ENCODE peak calls at places on chromosomes 2 and 18, in nine cellular contexts. V is NB4, K is breast epithelium, A is tibial nerve, P is heart left ventricle, Y is adrenal gland, C is HCT116, Q is uterus, E is testis. N is an unnamed sample.
A peak's percentile ranks its signal among the peaks of the same experiment; 100 is the strongest.

GRCh38 chr2:1736997-1737480 is 7.3 kb downstream of the PXDN start:
- DNase-seq in V (no peak), K (no peak), A (no peak), P (no peak), Y (no peak), C (no peak), Q (no peak), E (peak; percentile 4), N (no peak)

GRCh38 chr2:8575011-8575750 is 106.7 kb upstream of the ID2 start:
- DNase-seq in V (peak; percentile 46), K (no peak), A (no peak), P (no peak), Y (no peak), C (no peak), Q (no peak), E (no peak), N (no peak)

GRCh38 chr2:58289029-58289428 is 47.9 kb upstream of the FANCL start:
- DNase-seq in V (peak; percentile 12), K (no peak), A (no peak), P (no peak), Y (no peak), C (no peak), Q (no peak), E (no peak), N (no peak)

GRCh38 chr2:17762457-17762856 is 8.5 kb downstream of the GEN1 start:
- DNase-seq in V (no peak), K (no peak), A (no peak), P (no peak), Y (no peak), C (no peak), Q (no peak), E (no peak), N (no peak)

GRCh38 chr2:173239644-173240043 is 115.0 kb upstream of the CDCA7 start:
- DNase-seq in V (no peak), K (no peak), A (no peak), P (no peak), Y (no peak), C (no peak), Q (no peak), E (no peak), N (no peak)

GRCh38 chr18:40485318-40485717 is 1469.7 kb upstream of the PIK3C3 start:
- DNase-seq in V (no peak), K (no peak), A (no peak), P (no peak), Y (no peak), C (no peak), Q (no peak), E (no peak), N (no peak)

GRCh38 chr2:3617198-3617890 is 22.4 kb downstream of the COLEC11 start:
- DNase-seq in V (no peak), K (peak; percentile 33), A (no peak), P (no peak), Y (no peak), C (no peak), Q (no peak), E (peak; percentile 11), N (no peak)

GRCh38 chr2:212153923-212154322 is 384.7 kb downstream of the ERBB4 start:
- DNase-seq in V (no peak), K (no peak), A (no peak), P (no peak), Y (no peak), C (no peak), Q (no peak), E (no peak), N (no peak)

GRCh38 chr2:207617011-207617671 is 8.1 kb downstream of the METTL21A start:
- DNase-seq in V (no peak), K (no peak), A (no peak), P (no peak), Y (no peak), C (peak; percentile 67), Q (no peak), E (no peak), N (no peak)

GRCh38 chr18:48896875-48897511 is 53.8 kb downstream of the SMAD7 start:
- DNase-seq in V (peak; percentile 95), K (no peak), A (peak; percentile 34), P (peak; percentile 81), Y (peak; percentile 60), C (no peak), Q (no peak), E (peak; percentile 48), N (peak; percentile 34)

GRCh38 chr2:145108385-145108784 is 588.5 kb upstream of the ZEB2 start:
- DNase-seq in V (no peak), K (no peak), A (no peak), P (no peak), Y (no peak), C (no peak), Q (no peak), E (no peak), N (no peak)

GRCh38 chr2:64019083-64019974 is at the start of gene VPS54:
- DNase-seq in V (peak; percentile 77), K (peak; percentile 59), A (peak; percentile 23), P (peak; percentile 84), Y (peak; percentile 75), C (peak; percentile 33), Q (peak; percentile 76), E (peak; percentile 64), N (peak; percentile 82)

GRCh38 chr2:18749912-18750526 is 160.7 kb upstream of the NT5C1B start:
- DNase-seq in V (peak; percentile 58), K (no peak), A (peak; percentile 34), P (no peak), Y (peak; percentile 63), C (peak; percentile 12), Q (peak; percentile 51), E (peak; percentile 84), N (peak; percentile 35)

GRCh38 chr2:138209009-138209408 is 244.7 kb downstream of the HNMT start:
- DNase-seq in V (no peak), K (no peak), A (no peak), P (no peak), Y (no peak), C (no peak), Q (no peak), E (no peak), N (no peak)

GRCh38 chr2:76415821-76416220 is 705.1 kb upstream of the GCFC2 start:
- DNase-seq in V (peak; percentile 62), K (no peak), A (no peak), P (no peak), Y (no peak), C (no peak), Q (no peak), E (no peak), N (no peak)
- TF ChIP-seq POLR2A in V (no peak), K (no peak), A (no peak), P (no peak), Y (no peak), C (no peak), Q (no peak), E (no peak), N (no peak)

DNA sequence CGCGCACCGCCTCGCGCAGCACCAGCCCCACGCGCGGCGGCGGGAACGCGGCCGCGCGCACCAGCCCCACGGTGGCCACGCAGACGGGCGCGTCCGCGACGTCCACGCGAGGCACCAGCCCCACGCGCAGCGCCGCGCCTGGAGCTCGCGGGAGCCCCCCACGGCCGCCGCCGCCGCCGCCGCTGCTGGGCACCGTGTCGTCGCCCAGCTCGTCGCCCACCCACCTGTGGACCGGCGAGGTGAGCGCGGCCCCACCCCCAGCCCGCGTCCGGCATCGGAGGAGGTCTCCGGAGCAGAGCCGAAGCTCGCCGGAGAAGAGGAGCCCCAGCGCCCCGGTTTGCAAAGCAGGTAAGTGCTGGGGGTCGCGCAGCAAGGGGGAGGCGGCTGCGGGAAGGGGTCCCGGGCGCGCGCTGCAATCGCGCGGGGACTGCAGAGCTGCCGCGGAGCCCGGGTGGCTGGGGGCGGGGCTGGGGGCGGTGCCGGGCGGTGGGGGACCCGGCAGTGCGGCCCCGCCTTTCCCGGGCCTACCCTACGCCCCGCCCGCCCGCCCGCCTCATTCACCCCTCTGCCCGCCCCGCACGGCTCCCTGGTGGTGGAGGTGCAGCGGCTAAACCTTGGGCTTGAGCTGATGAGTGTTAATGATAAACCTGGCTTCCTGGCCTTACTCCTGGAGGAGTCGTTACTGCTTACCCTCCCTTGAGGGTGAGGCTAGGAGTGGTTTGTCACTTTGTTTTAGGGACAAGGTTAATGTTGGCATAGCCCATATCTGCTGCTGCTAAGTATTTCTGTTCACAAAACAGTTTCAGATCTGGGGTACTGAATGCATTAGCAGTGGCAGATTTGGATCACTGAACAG is 900 bp downstream of the FAM117B start:
- DNase-seq in V (peak; percentile 86), K (peak; percentile 75), A (peak; percentile 50), P (peak; percentile 87), Y (peak; percentile 86), C (peak; percentile 34), Q (peak; percentile 70), E (peak; percentile 80), N (peak; percentile 87)
- TF ChIP-seq POLR2A in V (peak; percentile 38), K (no peak), A (no peak), P (no peak), Y (peak; percentile 67), C (no peak), Q (no peak), E (no peak), N (peak; percentile 52)

GRCh38 chr18:26745288-26745975 is 120.1 kb downstream of the AQP4 start:
- DNase-seq in V (no peak), K (peak; percentile 69), A (no peak), P (no peak), Y (no peak), C (no peak), Q (no peak), E (no peak), N (no peak)
- TF ChIP-seq POLR2A in V (no peak), K (no peak), A (no peak), P (no peak), Y (no peak), C (no peak), Q (no peak), E (no peak), N (no peak)

GRCh38 chr2:132033365-132033764 is 128.4 kb downstream of the ANKRD30BL start:
- DNase-seq in V (no peak), K (no peak), A (no peak), P (no peak), Y (no peak), C (no peak), Q (no peak), E (no peak), N (no peak)
- TF ChIP-seq POLR2A in V (no peak), K (no peak), A (no peak), P (no peak), Y (no peak), C (no peak), Q (no peak), E (no peak), N (no peak)

GRCh38 chr2:204796581-204796980 is 251.3 kb downstream of the PARD3B start:
- DNase-seq in V (no peak), K (no peak), A (no peak), P (no peak), Y (no peak), C (no peak), Q (no peak), E (no peak), N (no peak)
- TF ChIP-seq POLR2A in V (no peak), K (no peak), A (no peak), P (no peak), Y (no peak), C (no peak), Q (no peak), E (no peak), N (no peak)

GRCh38 chr2:61853848-61854434 is at the start of gene FAM161A:
- DNase-seq in V (peak; percentile 92), K (peak; percentile 73), A (peak; percentile 77), P (peak; percentile 93), Y (peak; percentile 93), C (peak; percentile 54), Q (peak; percentile 87), E (peak; percentile 93), N (peak; percentile 87)
- TF ChIP-seq POLR2A in V (peak; percentile 38), K (no peak), A (peak; percentile 32), P (no peak), Y (peak; percentile 3), C (no peak), Q (peak; percentile 36), E (no peak), N (no peak)

N was measured in erythroblast.